ENCODE peak calls at places on chromosomes 1 and 21, in eight cellular contexts. R is Panc1; G is head of caudate nucleus; H is neural progenitor cell; T is amniotic epithelial cell; F is stimulated activated CD4-positive, alpha-beta T cell treated with anti-CD3 and anti-CD28 coated beads, TNF-alpha, amount 100 ng/mL, for 1 hour; V is Ammon's horn; A is NCI-H1694 treated with DMSO at 0.1 percent for 48 hours. O is an unnamed sample.

GRCh38 chr1:156708245-156708661 is 2.9 kb upstream of the CRABP2 start:
- DNase-seq in V (no peak), R (no peak), G (no peak), T (no peak), F (no peak), A (no peak), H (peak; percentile 76), O (no peak)

GRCh38 chr1:246801241-246802020 is 77.2 kb downstream of the SCCPDH start:
- DNase-seq in A (no peak), R (no peak), G (no peak), T (peak; percentile 16), F (no peak), H (no peak), V (no peak), O (no peak)

GRCh38 chr21:41943468-41944250 is 10.2 kb downstream of the C2CD2 start:
- DNase-seq in V (peak; percentile 82), R (no peak), A (no peak), H (no peak), F (no peak), T (no peak), G (peak; percentile 83), O (peak; percentile 34)

GRCh38 chr21:28489197-28489596 is 503.5 kb downstream of the LTN1 start:
- DNase-seq in R (no peak), A (no peak), G (peak; percentile 16), T (no peak), F (no peak), V (peak; percentile 51), H (no peak), O (no peak)

GRCh38 chr21:37208741-37209225 is 58.4 kb downstream of the VPS26C start:
- DNase-seq in G (no peak), A (no peak), V (peak; percentile 37), R (no peak), F (no peak), T (no peak), H (no peak), O (no peak)

GRCh38 chr1:110897685-110898084 is 24.7 kb downstream of the CD53 start:
- DNase-seq in V (no peak), R (no peak), T (no peak), H (no peak), A (no peak), G (no peak), F (no peak), O (no peak)

GRCh38 chr1:33815061-33815460 is 48.8 kb upstream of the HMGB4 start:
- DNase-seq in G (no peak), V (no peak), A (no peak), T (peak; percentile 2), H (no peak), R (no peak), F (no peak), O (no peak)

GRCh38 chr1:205325334-205325884 is 3.9 kb upstream of the NUAK2 start:
- DNase-seq in G (peak; percentile 82), T (peak; percentile 76), F (peak; percentile 45), V (peak; percentile 88), A (peak; percentile 70), R (peak; percentile 74), H (peak; percentile 81), O (peak; percentile 37)

O was measured in substantia nigra.